ENCODE peak calls at places on chromosome 2, in nine cellular contexts. P is ovary; L is psoas muscle; W is mesenchymal stem cell; U is CD8-positive, alpha-beta T cell; N is IMR-90; O is right cardiac atrium; B is K562; Z is body of pancreas. C is an unnamed sample. For H3K27me3, the result is how much of the 10 kb centered on the place peaks cover.

GRCh38 chr2:43718530-43719124 is 42.4 kb upstream of the C1GALT1C1L start:
- DNase-seq in B (no peak), W (no peak), U (no peak), L (no peak), O (no peak), N (no peak), Z (no peak), P (no peak), C (no peak)

GRCh38 chr2:33118648-33119047 is 171.9 kb downstream of the LTBP1 start:
- DNase-seq in O (no peak), P (no peak), Z (no peak), U (no peak), W (no peak), N (no peak), L (no peak), B (no peak), C (no peak)

GRCh38 chr2:26706616-26707473 is 14.3 kb downstream of the KCNK3 start:
- DNase-seq in L (no peak), B (no peak), U (no peak), N (no peak), Z (peak), P (no peak), O (no peak), W (no peak), C (no peak)

GRCh38 chr2:199430219-199430618 is 27.5 kb downstream of the SATB2 start:
- DNase-seq in B (no peak), O (no peak), L (no peak), N (no peak), Z (no peak), P (no peak), U (no peak), W (no peak), C (no peak)

GRCh38 chr2:15169326-15170038 is 391.7 kb downstream of the NBAS start:
- DNase-seq in L (no peak), Z (no peak), B (no peak), W (peak), P (no peak), U (no peak), N (peak), O (no peak), C (no peak)

GRCh38 chr2:98486374-98486981 is 41.8 kb downstream of the INPP4A start:
- DNase-seq in L (no peak), Z (no peak), P (no peak), O (no peak), N (no peak), W (no peak), U (no peak), B (no peak), C (no peak)

GRCh38 chr2:131425191-131426021 is 50.5 kb upstream of the TUBA3D start:
- DNase-seq in O (no peak), L (no peak), P (no peak), Z (no peak), N (no peak), W (no peak), U (no peak), B (no peak), C (no peak)

GRCh38 chr2:106956416-106956815 is 70.4 kb upstream of the ST6GAL2 start:
- DNase-seq in B (no peak), W (no peak), Z (no peak), U (no peak), L (no peak), P (no peak), N (no peak), O (no peak), C (no peak)

GRCh38 chr2:155310589-155310988 is 612.1 kb downstream of the KCNJ3 start:
- DNase-seq in O (no peak), B (no peak), U (no peak), W (peak), Z (no peak), L (no peak), P (no peak), N (no peak), C (no peak)

GRCh38 chr2:6072757-6073156 is 380.6 kb downstream of the SOX11 start:
- DNase-seq in W (no peak), O (no peak), P (no peak), U (no peak), Z (no peak), B (no peak), N (no peak), L (no peak), C (no peak)

GRCh38 chr2:159716857-159717256 is 4.6 kb downstream of the MARCHF7 start:
- DNase-seq in P (no peak), L (no peak), O (no peak), N (no peak), W (no peak), U (no peak), B (no peak), Z (no peak), C (no peak)

GRCh38 chr2:197307236-197307932 is 3.2 kb downstream of the ANKRD44 start:
- DNase-seq in W (no peak), L (no peak), Z (no peak), O (no peak), B (no peak), P (no peak), N (no peak), U (no peak), C (no peak)

GRCh38 chr2:95309599-95309998 is 12.5 kb downstream of the KCNIP3 start:
- DNase-seq in P (no peak), N (no peak), U (no peak), Z (no peak), W (no peak), L (no peak), O (no peak), B (no peak), C (no peak)

GRCh38 chr2:126823951-126824350 is 74.7 kb upstream of the TEX51 start:
- DNase-seq in P (no peak), B (no peak), Z (no peak), L (no peak), W (no peak), O (no peak), U (no peak), N (no peak), C (no peak)

GRCh38 chr2:187658952-187659525 is 104.8 kb upstream of the TFPI start:
- DNase-seq in P (no peak), L (no peak), W (peak), U (no peak), Z (peak), O (no peak), B (no peak), N (peak), C (no peak)

GRCh38 chr2:140595107-140595506 is 1535.7 kb downstream of the LRP1B start:
- DNase-seq in U (no peak), Z (no peak), O (no peak), P (no peak), N (no peak), L (no peak), W (no peak), B (no peak), C (no peak)

GRCh38 chr2:31136000-31136399 is 2.2 kb downstream of the GALNT14 start:
- DNase-seq in W (no peak), B (no peak), U (no peak), O (no peak), N (no peak), P (no peak), Z (no peak), L (no peak), C (no peak)

GRCh38 chr2:31134450-31134849 is 3.8 kb downstream of the GALNT14 start:
- DNase-seq in O (no peak), L (no peak), Z (no peak), P (no peak), N (no peak), U (no peak), W (no peak), B (no peak), C (no peak)

GRCh38 chr2:31138037-31138962 is at the start of gene GALNT14:
- DNase-seq in N (peak), Z (peak), B (no peak), P (no peak), L (peak), U (no peak), W (peak), O (peak), C (peak)

GRCh38 chr2:31137211-31138036 is 816 bp downstream of the GALNT14 start:
- DNase-seq in L (peak), P (no peak), W (peak), O (no peak), Z (peak), U (no peak), B (no peak), N (no peak), C (no peak)

GRCh38 chr2:31136732-31137131 is 1.5 kb downstream of the GALNT14 start:
- DNase-seq in B (no peak), W (no peak), N (no peak), P (no peak), O (no peak), L (no peak), Z (no peak), U (no peak), C (no peak)
- H3K27me3 ChIP-seq in B (under half), W (under half), N (half or more), P (under half), O (under half), L (half or more), Z (under half), U (under half), C (under half)

DNA sequence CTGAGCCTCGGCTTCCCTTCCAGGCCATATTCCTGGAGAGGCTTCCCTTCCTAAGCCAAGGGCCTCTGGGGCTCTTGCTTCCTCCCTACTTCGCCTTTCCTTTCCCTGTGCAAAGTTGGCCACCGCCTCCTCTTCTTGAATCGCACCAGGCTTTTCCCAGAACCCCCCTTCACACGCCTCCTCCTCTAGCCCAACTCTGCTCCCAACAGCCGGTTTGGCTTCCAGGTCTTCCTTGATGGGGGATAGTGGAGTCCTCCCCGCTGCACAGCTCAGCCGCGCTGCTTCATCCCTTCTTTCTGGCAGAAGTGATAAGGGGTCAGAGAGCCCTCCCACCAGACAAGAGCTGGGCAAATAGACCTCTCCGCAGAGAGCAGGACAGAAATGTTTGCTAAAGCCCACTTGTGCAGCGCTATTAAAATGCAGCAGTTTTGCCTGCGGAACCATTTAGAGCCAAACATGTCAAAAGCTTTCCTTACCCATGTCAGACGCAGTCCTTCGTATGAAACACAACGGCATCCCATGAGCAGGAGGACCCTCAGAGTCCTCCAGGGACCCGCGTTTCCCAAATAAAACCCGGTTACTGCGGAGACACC is 56.5 kb downstream of the SNORC start:
- DNase-seq in O (no peak), B (peak), P (no peak), L (no peak), U (no peak), Z (no peak), N (no peak), W (no peak), C (no peak)
- H3K27me3 ChIP-seq in O (under half), B (under half), P (under half), L (half or more), U (under half), Z (under half), N (half or more), W (half or more), C (under half)

GRCh38 chr2:45011621-45012602 is 2.7 kb upstream of the SIX2 start:
- DNase-seq in L (no peak), W (no peak), O (no peak), N (no peak), P (no peak), Z (no peak), U (no peak), B (no peak), C (no peak)
- H3K27me3 ChIP-seq in L (under half), W (under half), O (under half), N (half or more), P (under half), Z (under half), U (under half), B (half or more), C (under half)

GRCh38 chr2:29765711-29766110 is 155.7 kb downstream of the ALK start:
- DNase-seq in W (no peak), Z (no peak), N (peak), O (no peak), B (no peak), P (no peak), U (no peak), L (no peak), C (no peak)
- H3K27me3 ChIP-seq in W (under half), Z (under half), N (under half), O (under half), B (under half), P (under half), U (under half), L (under half), C (under half)

DNA sequence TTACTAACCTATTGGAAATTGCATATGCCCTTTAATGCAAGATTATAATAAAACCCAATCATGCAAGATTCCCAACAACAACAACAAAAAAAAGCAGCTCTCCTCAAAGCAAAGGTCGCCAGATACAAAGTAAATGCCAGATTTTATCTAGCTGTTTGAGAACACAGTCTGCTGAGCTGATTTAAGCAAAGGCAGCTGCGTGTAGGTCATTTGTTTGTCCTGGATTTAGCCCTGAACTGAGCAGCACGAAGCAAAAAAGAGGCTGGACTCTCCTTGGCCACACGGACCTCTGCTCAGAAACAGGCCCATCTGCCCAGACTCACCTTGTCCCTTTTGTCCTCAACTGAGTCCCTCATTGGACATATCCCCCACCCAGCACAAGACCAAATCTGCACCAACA is 91.5 kb downstream of the PID1 start:
- DNase-seq in P (no peak), W (no peak), L (no peak), B (no peak), O (no peak), Z (peak), N (no peak), U (no peak), C (no peak)
- H3K27me3 ChIP-seq in P (under half), W (under half), L (under half), B (under half), O (under half), Z (under half), N (under half), U (under half), C (under half)

DNA sequence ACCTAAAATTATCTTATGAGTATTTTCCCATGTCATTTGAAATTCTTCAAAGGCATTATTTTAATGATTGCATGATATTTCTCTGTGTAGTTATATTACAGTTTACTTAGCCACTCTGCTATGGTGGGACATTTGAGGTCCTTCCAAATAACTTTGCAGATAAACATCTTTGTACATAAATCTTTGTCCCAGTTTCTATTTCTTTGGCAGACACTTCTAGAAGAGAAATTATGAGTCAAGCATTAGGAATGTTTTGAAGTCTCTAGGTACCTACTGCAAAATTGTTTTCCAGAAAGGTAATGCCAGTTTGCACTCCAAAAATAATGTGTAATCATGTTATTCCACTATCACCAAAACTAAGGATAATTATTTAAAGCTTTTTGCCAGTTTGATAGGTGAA is 149.7 kb downstream of the EN1 start:
- DNase-seq in O (no peak), L (no peak), W (no peak), U (no peak), Z (no peak), N (no peak), P (no peak), B (no peak), C (no peak)
- H3K27me3 ChIP-seq in O (under half), L (under half), W (under half), U (under half), Z (under half), N (under half), P (under half), B (under half), C (under half)

GRCh38 chr2:73366060-73366459 is 19.6 kb upstream of the ALMS1 start:
- DNase-seq in P (no peak), U (no peak), L (no peak), Z (no peak), O (no peak), N (no peak), B (no peak), W (no peak), C (no peak)

GRCh38 chr2:73356097-73356496 is 29.5 kb upstream of the ALMS1 start:
- DNase-seq in B (no peak), U (no peak), Z (no peak), P (no peak), N (no peak), O (no peak), W (no peak), L (no peak), C (no peak)

GRCh38 chr2:73359915-73360697 is 25.5 kb upstream of the ALMS1 start:
- DNase-seq in B (peak), W (peak), N (no peak), P (no peak), L (no peak), Z (no peak), U (no peak), O (no peak), C (no peak)
- H3K27me3 ChIP-seq in B (under half), W (under half), N (under half), P (under half), L (under half), Z (under half), U (under half), O (under half), C (under half)

GRCh38 chr2:60565472-60565871 is 12.0 kb upstream of the BCL11A start:
- DNase-seq in L (no peak), N (peak), W (peak), P (no peak), B (no peak), O (no peak), U (no peak), Z (peak), C (no peak)

GRCh38 chr2:60567919-60568874 is 14.7 kb upstream of the BCL11A start:
- DNase-seq in U (no peak), Z (no peak), L (no peak), O (no peak), N (no peak), P (no peak), B (no peak), W (no peak), C (no peak)

GRCh38 chr2:60567092-60567491 is 13.6 kb upstream of the BCL11A start:
- DNase-seq in B (no peak), P (no peak), U (no peak), L (no peak), O (no peak), W (no peak), Z (no peak), N (no peak), C (no peak)

GRCh38 chr2:60569680-60570111 is 16.2 kb upstream of the BCL11A start:
- DNase-seq in B (no peak), Z (no peak), L (no peak), N (no peak), W (peak), U (no peak), P (no peak), O (no peak), C (no peak)

DNA sequence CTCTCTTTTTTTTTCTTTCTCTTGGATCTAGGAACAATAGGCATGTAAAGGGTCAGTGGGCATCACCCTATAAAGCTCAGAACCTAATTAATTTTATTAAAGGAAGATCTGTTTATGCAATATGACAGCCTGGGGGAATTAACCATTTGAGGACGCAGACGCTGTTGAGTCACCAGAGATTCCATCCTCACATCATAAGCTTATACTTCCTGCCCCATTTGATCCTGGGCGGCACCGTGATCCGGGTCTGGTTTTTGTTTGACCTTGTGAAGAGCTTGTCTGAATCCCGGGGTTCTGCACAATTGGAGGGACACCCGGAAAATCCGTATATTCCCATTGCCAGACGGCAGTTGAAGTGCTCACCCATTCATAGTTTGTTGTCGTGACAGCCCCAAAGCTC is 16.8 kb upstream of the BCL11A start:
- DNase-seq in N (no peak), L (no peak), Z (no peak), P (no peak), B (no peak), O (no peak), W (no peak), U (no peak), C (no peak)
- H3K27me3 ChIP-seq in N (under half), L (half or more), Z (under half), P (under half), B (under half), O (under half), W (half or more), U (under half), C (under half)

GRCh38 chr2:72570401-72570800 is 255.4 kb downstream of the EXOC6B start:
- DNase-seq in W (no peak), N (no peak), B (no peak), O (no peak), L (no peak), U (no peak), Z (no peak), P (no peak), C (no peak)

GRCh38 chr2:72572501-72572900 is 253.3 kb downstream of the EXOC6B start:
- DNase-seq in B (no peak), L (no peak), U (no peak), W (peak), O (no peak), P (no peak), N (peak), Z (no peak), C (no peak)

GRCh38 chr2:72574886-72575285 is 250.9 kb downstream of the EXOC6B start:
- DNase-seq in N (no peak), Z (no peak), O (no peak), U (no peak), P (no peak), W (no peak), L (no peak), B (no peak), C (no peak)

GRCh38 chr2:72576459-72576858 is 249.4 kb downstream of the EXOC6B start:
- DNase-seq in P (no peak), N (no peak), L (no peak), Z (no peak), O (no peak), B (no peak), W (no peak), U (no peak), C (no peak)

GRCh38 chr2:72573232-72573631 is 252.6 kb downstream of the EXOC6B start:
- DNase-seq in Z (no peak), L (no peak), W (peak), N (no peak), O (no peak), U (no peak), B (no peak), P (no peak), C (no peak)
- H3K27me3 ChIP-seq in Z (under half), L (under half), W (under half), N (under half), O (under half), U (under half), B (under half), P (under half), C (under half)